ENCODE peak calls at places on chromosomes 6 and 20, in five cellular contexts. G is foreskin melanocyte, D is T-helper 1 cell, N is GM12891, W is SW 1271. J is an unnamed sample.

GRCh38 chr6:215335-216034 is 76.8 kb upstream of the DUSP22 start:
- DNase-seq in G (no peak), D (no peak), N (no peak), W (no peak), J (peak; percentile 39)

GRCh38 chr6:106163966-106164877 is 78.1 kb downstream of the PRDM1 start:
- DNase-seq in G (no peak), D (no peak), N (no peak), W (no peak), J (peak; percentile 79)

GRCh38 chr20:38121741-38122140 is 43.3 kb downstream of the TGM2 start:
- DNase-seq in G (no peak), D (no peak), N (no peak), W (no peak), J (no peak)

GRCh38 chr6:41602864-41603608 is 35.2 kb upstream of the MDFI start:
- DNase-seq in G (peak; percentile 67), D (peak; percentile 52), N (peak; percentile 81), W (peak; percentile 61), J (peak; percentile 82)

GRCh38 chr20:51801220-51801991 is 915 bp downstream of the SALL4 start:
- DNase-seq in G (no peak), D (no peak), N (no peak), W (no peak), J (no peak)

GRCh38 chr6:101597711-101598110 is 204.2 kb downstream of the GRIK2 start:
- DNase-seq in G (peak; percentile 71), D (no peak), N (no peak), W (no peak), J (peak; percentile 94)

GRCh38 chr20:9093203-9093962 is 24.5 kb downstream of the PLCB4 start:
- DNase-seq in G (no peak), D (no peak), N (no peak), W (no peak), J (no peak)

GRCh38 chr6:4287811-4288244 is 152.5 kb upstream of the ECI2 start:
- DNase-seq in G (no peak), D (no peak), N (no peak), W (no peak), J (no peak)

GRCh38 chr6:36911946-36912555 is 26.3 kb downstream of the C6orf89 start:
- DNase-seq in G (no peak), D (peak; percentile 19), N (no peak), W (no peak), J (no peak)

GRCh38 chr6:138196142-138196738 is 22.1 kb downstream of the PBOV1 start:
- DNase-seq in G (no peak), D (no peak), N (no peak), W (no peak), J (no peak)

GRCh38 chr6:42367353-42368011 is 84.2 kb downstream of the TRERF1 start:
- DNase-seq in G (no peak), D (no peak), N (peak; percentile 52), W (no peak), J (peak; percentile 60)

GRCh38 chr6:11650711-11651110 is 113.2 kb downstream of the TMEM170B start:
- DNase-seq in G (no peak), D (no peak), N (no peak), W (no peak), J (no peak)